ENCODE peak calls at places on chromosomes 3 and 15, in six cellular contexts. F, L, N, W, B and T are unnamed samples.

GRCh38 chr15:88315221-88315878 is 58.8 kb upstream of the NTRK3 start:
- DNase-seq in F (no peak), B (no peak), W (no peak), L (no peak), N (no peak), T (no peak)

GRCh38 chr15:32119694-32120330 is 89.5 kb downstream of the CHRNA7 start:
- DNase-seq in F (no peak), B (no peak), W (no peak), L (no peak), N (no peak), T (no peak)

GRCh38 chr15:48190932-48191573 is 412 bp upstream of the CTXN2 start:
- DNase-seq in F (peak), N (peak), B (no peak), L (peak), W (peak), T (no peak)

GRCh38 chr3:165725296-165725695 is 111.9 kb downstream of the BCHE start:
- DNase-seq in W (no peak), B (no peak), F (no peak), L (no peak), N (no peak), T (no peak)

GRCh38 chr15:44397869-44398268 is 29.6 kb upstream of the CTDSPL2 start:
- DNase-seq in W (no peak), B (no peak), N (no peak), L (peak), F (no peak), T (no peak)

GRCh38 chr3:24521306-24522154 is 26.9 kb upstream of the THRB start:
- DNase-seq in B (peak), F (peak), N (peak), W (no peak), L (peak), T (no peak)

GRCh38 chr15:38475361-38475760 is 21.4 kb downstream of the FAM98B start:
- DNase-seq in N (no peak), F (no peak), B (no peak), L (no peak), W (no peak), T (no peak)

GRCh38 chr3:186255703-186256331 is 106.2 kb downstream of the DGKG start:
- DNase-seq in F (peak), W (no peak), L (no peak), N (no peak), B (no peak), T (no peak)

GRCh38 chr15:20349774-20350498 is 191.7 kb downstream of the GOLGA6L6 start:
- DNase-seq in W (no peak), N (no peak), F (peak), L (no peak), B (no peak), T (no peak)

GRCh38 chr3:162391301-162391700 is 894.7 kb downstream of the OTOL1 start:
- DNase-seq in W (no peak), L (peak), N (no peak), F (no peak), B (no peak), T (peak)

GRCh38 chr3:147361671-147362420 is 44.5 kb downstream of the ZIC4 start:
- DNase-seq in N (no peak), W (peak), B (no peak), L (peak), F (peak), T (no peak)

GRCh38 chr15:93102211-93102610 is 13.2 kb upstream of the RGMA start:
- DNase-seq in N (no peak), B (no peak), F (no peak), L (no peak), W (no peak), T (no peak)

GRCh38 chr3:23629181-23629893 is 176.4 kb upstream of the UBE2E1 start:
- DNase-seq in B (peak), N (peak), F (no peak), L (peak), W (no peak), T (peak)

GRCh38 chr3:99952306-99952705 is 134.6 kb downstream of the CMSS1 start:
- DNase-seq in F (no peak), L (peak), B (no peak), N (no peak), W (no peak), T (no peak)

GRCh38 chr3:49966233-49966942 is 26.4 kb downstream of the RBM6 start:
- DNase-seq in N (no peak), W (no peak), B (no peak), L (no peak), F (no peak), T (no peak)

GRCh38 chr3:168275662-168276061 is 179.9 kb upstream of the GOLIM4 start:
- DNase-seq in B (no peak), L (no peak), F (no peak), W (no peak), N (no peak), T (no peak)

GRCh38 chr3:27467545-27467944 is 16.6 kb downstream of the SLC4A7 start:
- DNase-seq in L (peak), B (no peak), N (peak), W (peak), F (no peak), T (peak)

GRCh38 chr3:46114324-46114988 is 87.2 kb upstream of the XCR1 start:
- DNase-seq in L (peak), F (no peak), W (no peak), B (no peak), N (no peak), T (no peak)

GRCh38 chr15:69758291-69758771 is 305.7 kb downstream of the RPLP1 start:
- DNase-seq in W (no peak), N (peak), B (no peak), L (peak), F (no peak), T (no peak)

GRCh38 chr15:36517758-36518157 is 61.7 kb upstream of the CDIN1 start:
- DNase-seq in N (no peak), F (no peak), W (no peak), B (no peak), L (no peak), T (no peak)

GRCh38 chr3:39141211-39141995 is 12.0 kb downstream of the CSRNP1 start:
- DNase-seq in F (no peak), B (peak), W (no peak), N (peak), L (peak), T (no peak)

GRCh38 chr15:100766225-100767001 is 113.2 kb upstream of the ALDH1A3 start:
- DNase-seq in F (no peak), W (no peak), B (no peak), L (no peak), N (no peak), T (no peak)

GRCh38 chr3:151901282-151901945 is 28.0 kb downstream of the SUCNR1 start:
- DNase-seq in N (peak), B (no peak), W (no peak), F (no peak), L (no peak), T (no peak)

GRCh38 chr3:39724233-39724846 is 85.1 kb upstream of the MYRIP start:
- DNase-seq in N (peak), B (no peak), L (no peak), F (no peak), W (no peak), T (no peak)

GRCh38 chr3:147185781-147186180 is 220.6 kb downstream of the ZIC4 start:
- DNase-seq in F (no peak), L (no peak), W (no peak), B (no peak), N (no peak), T (no peak)

GRCh38 chr15:48112242-48112641 is 8.5 kb upstream of the SLC24A5 start:
- DNase-seq in B (peak), L (peak), W (no peak), F (peak), N (peak), T (peak)

GRCh38 chr3:122515856-122516255 is 1.1 kb upstream of the KPNA1 start:
- DNase-seq in W (no peak), N (no peak), L (no peak), F (no peak), B (no peak), T (no peak)